ENCODE peak calls at places on chromosomes 4 and X, in seven cellular contexts. A is astrocyte, Y is PC-3, X is neuronal stem cell, L is K562, C is neural progenitor cell, S is fibroblast of lung. Z is an unnamed sample. For H3K4me1, the result is how much of the 10 kb centered on the place peaks cover.

GRCh38 chrX:8233091-8233490 is 62.0 kb upstream of the VCX2 start:
- DNase-seq in A (peak), Y (no peak), X (no peak), L (no peak), C (no peak), S (no peak), Z (no peak)

GRCh38 chr4:52982246-52982950 is 120.3 kb downstream of the RASL11B start:
- DNase-seq in A (peak), Y (peak), X (peak), L (peak), C (peak), S (peak), Z (no peak)

GRCh38 chr4:82268826-82269193 is 105.0 kb downstream of the HNRNPD start:
- DNase-seq in A (no peak), Y (no peak), X (no peak), L (no peak), C (no peak), S (no peak), Z (no peak)

GRCh38 chr4:167964766-167965373 is 127.5 kb upstream of the ANXA10 start:
- DNase-seq in A (no peak), Y (peak), X (no peak), L (no peak), C (no peak), S (no peak), Z (no peak)

GRCh38 chr4:136680271-136680670 is 852.0 kb downstream of the PCDH18 start:
- DNase-seq in A (no peak), Y (peak), X (no peak), L (no peak), C (peak), S (no peak), Z (no peak)

GRCh38 chr4:32249040-32249439 is 1528.9 kb downstream of the PCDH7 start:
- DNase-seq in A (no peak), Y (no peak), X (no peak), L (no peak), C (no peak), S (no peak), Z (no peak)

GRCh38 chr4:86924805-86925204 is 10.0 kb upstream of the AFF1 start:
- DNase-seq in A (peak), Y (peak), X (no peak), L (no peak), C (no peak), S (peak), Z (peak)

GRCh38 chr4:101345596-101346311 is 1.6 kb downstream of the PPP3CA start:
- DNase-seq in A (no peak), Y (peak), X (peak), L (peak), C (peak), S (peak), Z (peak)

GRCh38 chr4:74671074-74671698 is 123.1 kb downstream of the BTC start:
- DNase-seq in A (peak), Y (peak), X (peak), L (peak), C (peak), S (peak), Z (peak)

GRCh38 chrX:103628386-103629290 is at the start of gene TCEAL1:
- DNase-seq in A (peak), Y (peak), X (peak), L (peak), C (peak), S (peak), Z (peak)

GRCh38 chr4:161256172-161256571 is 907.6 kb downstream of the FSTL5 start:
- DNase-seq in A (peak), Y (no peak), X (peak), L (no peak), C (peak), S (peak), Z (no peak)

GRCh38 chr4:835148-836002 is 9.4 kb upstream of the CPLX1 start:
- DNase-seq in A (no peak), Y (no peak), X (no peak), L (no peak), C (no peak), S (no peak), Z (no peak)

GRCh38 chr4:4457803-4458550 is 71.1 kb downstream of the NSG1 start:
- DNase-seq in A (peak), Y (no peak), X (no peak), L (no peak), C (no peak), S (no peak), Z (no peak)

GRCh38 chrX:22150371-22150770 is 118.2 kb downstream of the PHEX start:
- DNase-seq in A (no peak), Y (no peak), X (no peak), L (no peak), C (no peak), S (no peak), Z (no peak)

GRCh38 chr4:79290376-79290775 is 35.5 kb downstream of the NAA11 start:
- DNase-seq in A (no peak), Y (no peak), X (no peak), L (no peak), C (no peak), S (no peak), Z (no peak)

GRCh38 chrX:103063918-103064434 is at the start of gene BEX1:
- DNase-seq in A (peak), Y (no peak), X (peak), L (no peak), C (peak), S (peak), Z (peak)

GRCh38 chr4:164807611-164808010 is 53.7 kb downstream of the SMIM31 start:
- DNase-seq in A (peak), Y (no peak), X (peak), L (no peak), C (peak), S (no peak), Z (peak)

GRCh38 chr4:78293348-78293747 is 236.2 kb downstream of the FRAS1 start:
- DNase-seq in A (peak), Y (no peak), X (no peak), L (no peak), C (no peak), S (peak), Z (no peak)

GRCh38 chr4:23022032-23022431 is 329.3 kb downstream of the GBA3 start:
- DNase-seq in A (peak), Y (peak), X (no peak), L (no peak), C (no peak), S (peak), Z (peak)

GRCh38 chr4:35883108-35883507 is 361.2 kb downstream of the ARAP2 start:
- DNase-seq in A (no peak), Y (no peak), X (no peak), L (no peak), C (no peak), S (no peak), Z (no peak)
- H3K9ac ChIP-seq in A (no peak), Y (no peak), X (no peak), L (no peak), C (no peak), S (no peak), Z (no peak)

DNA sequence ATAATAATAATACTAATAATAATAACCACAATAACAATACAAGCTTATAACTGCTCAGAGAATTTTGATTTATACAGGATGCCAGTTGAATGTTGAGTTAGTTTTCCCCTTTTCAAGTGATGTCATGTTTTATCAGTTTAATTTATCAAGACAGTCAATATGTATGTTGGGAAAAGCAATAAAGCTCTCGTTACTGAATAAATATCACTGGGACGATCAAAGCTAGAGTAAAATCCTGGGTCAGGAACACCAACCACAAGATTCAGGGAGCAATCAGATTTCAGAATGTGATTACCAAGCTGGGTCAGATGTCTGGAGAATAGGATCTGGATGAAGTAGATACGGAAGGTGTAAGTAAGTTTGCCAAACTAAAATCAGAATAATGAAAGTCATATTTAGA is 179.6 kb downstream of the GRID2 start:
- DNase-seq in A (no peak), Y (peak), X (no peak), L (no peak), C (no peak), S (no peak), Z (no peak)
- H3K4me1 ChIP-seq in A (under half), Y (under half), X (under half), L (under half), C (under half), S (under half), Z (under half)

GRCh38 chr4:85489273-85489672 is 14.3 kb downstream of the ARHGAP24 start:
- DNase-seq in A (peak), Y (peak), X (no peak), L (no peak), C (peak), S (peak), Z (peak)
- H3K27ac ChIP-seq in A (no peak), Y (no peak), X (no peak), L (no peak), C (no peak), S (no peak), Z (no peak)

DNA sequence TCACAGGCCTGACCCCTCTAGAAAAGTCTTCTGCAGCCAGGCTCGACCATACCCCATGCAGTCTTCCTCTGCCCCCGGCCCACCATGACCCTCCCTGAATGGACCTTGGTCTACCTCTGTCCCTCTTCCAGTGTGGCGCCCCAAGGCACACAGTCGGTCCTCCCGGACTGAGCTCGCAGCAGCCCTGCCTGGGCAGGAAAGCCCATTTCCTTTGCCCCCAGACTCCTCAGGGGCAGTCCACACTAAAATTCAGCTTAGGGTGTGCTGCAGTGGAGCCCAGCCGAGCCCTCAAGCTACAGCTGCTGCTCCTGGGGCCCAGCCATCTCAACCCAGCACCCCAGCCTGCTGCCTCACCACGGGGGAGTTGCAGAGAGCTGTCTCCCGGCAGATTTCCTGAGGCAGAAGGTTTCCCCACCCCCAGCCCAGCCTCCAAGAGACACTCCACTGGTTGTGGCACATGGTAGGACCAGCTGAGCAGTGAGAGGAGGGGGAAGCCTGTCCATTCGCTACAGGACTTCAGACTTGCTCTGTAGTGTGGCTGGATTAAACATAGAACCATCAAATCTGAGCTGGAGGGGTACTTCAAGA is 37.5 kb upstream of the IQSEC2 start:
- DNase-seq in A (no peak), Y (no peak), X (no peak), L (no peak), C (no peak), S (no peak), Z (peak)
- H3K9ac ChIP-seq in A (no peak), Y (no peak), X (no peak), L (no peak), C (no peak), S (no peak), Z (no peak)

GRCh38 chr4:128800305-128800704 is 9.2 kb upstream of the JADE1 start:
- DNase-seq in A (no peak), Y (no peak), X (no peak), L (no peak), C (no peak), S (no peak), Z (no peak)

GRCh38 chr4:128793859-128794667 is 15.4 kb upstream of the JADE1 start:
- DNase-seq in A (no peak), Y (no peak), X (no peak), L (no peak), C (no peak), S (peak), Z (no peak)

GRCh38 chr4:128796934-128797333 is 12.6 kb upstream of the JADE1 start:
- DNase-seq in A (no peak), Y (peak), X (no peak), L (no peak), C (no peak), S (no peak), Z (no peak)
- H3K4me1 ChIP-seq in A (under half), Y (under half), X (under half), L (under half), C (under half), S (under half), Z (under half)

DNA sequence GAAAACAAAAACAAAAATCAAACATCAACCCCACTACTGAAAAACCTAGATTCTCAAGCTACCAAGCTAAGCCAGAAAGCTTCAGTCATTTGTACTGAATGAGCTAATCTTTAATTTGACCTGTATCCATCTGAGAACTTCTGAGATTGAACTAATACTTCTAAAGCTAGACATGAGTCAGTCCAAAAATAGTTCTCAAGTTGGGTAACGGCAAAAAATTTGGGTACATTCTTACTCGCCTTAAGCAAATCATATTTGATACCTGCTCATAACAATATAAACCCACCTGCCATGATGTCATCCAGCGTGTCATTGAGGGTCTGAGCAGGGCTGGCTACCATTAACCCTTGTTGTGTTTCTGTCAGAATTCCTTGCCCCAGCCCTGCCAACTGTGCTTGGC is 69.7 kb upstream of the COX18 start:
- DNase-seq in A (no peak), Y (no peak), X (no peak), L (no peak), C (no peak), S (no peak), Z (no peak)
- H3K27ac ChIP-seq in A (no peak), Y (no peak), X (peak), L (no peak), C (peak), S (no peak), Z (no peak)

GRCh38 chr4:5892321-5893012 is 419 bp downstream of the CRMP1 start:
- DNase-seq in A (no peak), Y (no peak), X (no peak), L (no peak), C (peak), S (no peak), Z (peak)

GRCh38 chr4:5888706-5889696 is 3.9 kb downstream of the CRMP1 start:
- DNase-seq in A (no peak), Y (no peak), X (no peak), L (no peak), C (no peak), S (no peak), Z (peak)

GRCh38 chr4:5888222-5888701 is 4.6 kb downstream of the CRMP1 start:
- DNase-seq in A (no peak), Y (no peak), X (peak), L (peak), C (peak), S (no peak), Z (peak)

GRCh38 chr4:5891563-5892320 is 1.1 kb downstream of the CRMP1 start:
- DNase-seq in A (no peak), Y (no peak), X (no peak), L (no peak), C (peak), S (no peak), Z (no peak)

GRCh38 chr4:5890063-5890727 is 2.7 kb downstream of the CRMP1 start:
- DNase-seq in A (peak), Y (no peak), X (peak), L (no peak), C (peak), S (peak), Z (peak)
- H3K9ac ChIP-seq in A (no peak), Y (no peak), X (no peak), L (no peak), C (no peak), S (no peak), Z (no peak)